ENCODE peak calls at places on chromosomes 3 and 15, in five cellular contexts. U, H, K, O and Z are unnamed samples. For H3K36me3, the result is how much of the 10 kb centered on the place peaks cover.

GRCh38 chr3:149316427-149316826 is 17.0 kb downstream of the TM4SF18 start:
- DNase-seq in U (no peak), H (no peak), K (peak), O (peak), Z (no peak)

GRCh38 chr15:58038426-58039106 is 26.9 kb downstream of the ALDH1A2 start:
- DNase-seq in U (no peak), H (no peak), K (no peak), O (peak), Z (no peak)

GRCh38 chr15:63600001-63600645 is 2.9 kb downstream of the FBXL22 start:
- DNase-seq in U (no peak), H (no peak), K (no peak), O (no peak), Z (no peak)

GRCh38 chr3:11479230-11479620 is 164.5 kb downstream of the VGLL4 start:
- DNase-seq in U (no peak), H (no peak), K (no peak), O (no peak), Z (no peak)

GRCh38 chr3:18079739-18080138 is 337.3 kb upstream of the TBC1D5 start:
- DNase-seq in U (no peak), H (no peak), K (peak), O (no peak), Z (no peak)

GRCh38 chr15:51424780-51425179 is 83.3 kb downstream of the GLDN start:
- DNase-seq in U (no peak), H (no peak), K (no peak), O (no peak), Z (no peak)

GRCh38 chr3:17579289-17580031 is 163.0 kb downstream of the TBC1D5 start:
- DNase-seq in U (no peak), H (no peak), K (peak), O (no peak), Z (no peak)

GRCh38 chr3:169158379-169158778 is 505.1 kb downstream of the MECOM start:
- DNase-seq in U (no peak), H (no peak), K (no peak), O (no peak), Z (no peak)

GRCh38 chr3:133895208-133896001 is at the start of gene RAB6B:
- DNase-seq in U (no peak), H (peak), K (peak), O (peak), Z (no peak)

GRCh38 chr3:150733936-150734794 is 28.8 kb downstream of the SIAH2 start:
- DNase-seq in U (no peak), H (no peak), K (peak), O (no peak), Z (peak)

GRCh38 chr15:89878323-89878722 is 15.5 kb downstream of the AP3S2 start:
- DNase-seq in U (no peak), H (no peak), K (no peak), O (no peak), Z (no peak)

GRCh38 chr15:89880727-89881126 is 13.1 kb downstream of the AP3S2 start:
- DNase-seq in U (no peak), H (no peak), K (no peak), O (no peak), Z (no peak)

GRCh38 chr15:89876736-89877135 is 17.1 kb downstream of the AP3S2 start:
- DNase-seq in U (no peak), H (no peak), K (no peak), O (no peak), Z (no peak)

GRCh38 chr15:89870688-89871288 is 23.0 kb downstream of the AP3S2 start:
- DNase-seq in U (no peak), H (no peak), K (no peak), O (no peak), Z (no peak)

GRCh38 chr15:89874926-89875564 is 18.7 kb downstream of the AP3S2 start:
- DNase-seq in U (peak), H (peak), K (peak), O (peak), Z (peak)
- H3K36me3 ChIP-seq in U (under half), H (under half), K (under half), O (under half), Z (half or more)

GRCh38 chr3:38742551-38742950 is 73.5 kb downstream of the SCN10A start:
- DNase-seq in U (no peak), H (no peak), K (no peak), O (no peak), Z (no peak)

GRCh38 chr3:38739931-38740330 is 76.1 kb downstream of the SCN10A start:
- DNase-seq in U (no peak), H (no peak), K (no peak), O (no peak), Z (no peak)

GRCh38 chr3:38739396-38739689 is 76.7 kb downstream of the SCN10A start:
- DNase-seq in U (no peak), H (no peak), K (no peak), O (no peak), Z (no peak)

GRCh38 chr3:38738630-38739395 is 77.2 kb downstream of the SCN10A start:
- DNase-seq in U (no peak), H (no peak), K (peak), O (peak), Z (no peak)
- TF ChIP-seq CTCF in U (peak), H (no peak), K (peak), O (peak), Z (no peak)

DNA sequence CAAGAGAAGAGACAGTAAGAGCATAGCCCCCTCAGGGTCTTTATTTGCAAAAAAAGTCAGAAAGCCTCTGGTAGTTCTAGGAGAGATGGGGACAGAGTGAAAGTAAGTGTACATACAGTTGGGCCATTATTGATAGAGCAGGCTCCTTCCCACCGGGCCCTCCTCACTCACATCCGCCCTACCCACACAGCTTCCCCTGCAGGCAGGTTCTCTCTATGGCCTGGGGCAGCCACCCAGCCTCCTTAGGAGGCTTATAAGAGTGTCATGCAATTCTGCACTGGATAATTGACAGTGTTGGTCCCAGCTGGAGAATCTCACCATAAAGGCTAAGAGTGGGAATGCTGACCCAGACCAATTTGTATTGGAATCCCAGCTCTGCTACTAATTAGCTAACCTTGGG is 49.5 kb downstream of the SLC30A4 start:
- DNase-seq in U (no peak), H (no peak), K (no peak), O (no peak), Z (no peak)
- H3K36me3 ChIP-seq in U (under half), H (under half), K (under half), O (under half), Z (under half)

GRCh38 chr15:70557506-70558258 is 205.7 kb downstream of the UACA start:
- DNase-seq in U (no peak), H (no peak), K (no peak), O (no peak), Z (no peak)
- TF ChIP-seq CTCF in U (no peak), H (no peak), K (no peak), O (no peak), Z (no peak)

GRCh38 chr3:13329746-13330145 is 90.4 kb downstream of the NUP210 start:
- DNase-seq in U (no peak), H (no peak), K (no peak), O (no peak), Z (no peak)
- H3K36me3 ChIP-seq in U (under half), H (under half), K (under half), O (under half), Z (under half)

DNA sequence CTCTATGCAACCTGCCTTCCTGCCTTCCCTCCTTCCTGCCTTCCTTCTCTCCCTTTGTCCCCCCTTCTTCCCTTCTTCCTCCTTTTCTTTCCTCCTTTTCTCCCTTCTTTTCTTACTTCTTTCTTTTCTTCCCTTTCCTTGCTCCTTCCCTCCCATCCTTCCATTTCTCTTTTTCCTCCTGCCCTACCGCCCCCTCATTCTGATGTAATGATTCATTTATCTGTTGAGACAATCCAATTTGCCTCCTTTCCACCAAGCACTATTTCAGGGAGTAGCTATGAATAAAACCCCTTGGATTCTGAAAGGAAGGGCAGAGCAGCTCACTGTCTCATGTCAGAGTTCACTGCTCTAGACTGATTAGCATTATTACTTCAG is 462.5 kb downstream of the PDCD6IP start:
- DNase-seq in U (no peak), H (no peak), K (no peak), O (no peak), Z (no peak)
- TF ChIP-seq CTCF in U (no peak), H (no peak), K (no peak), O (no peak), Z (peak)